ENCODE peak calls at places on chromosomes 3 and 15, in seven cellular contexts. A is astrocyte of the spinal cord, R is SHP77, I is fibroblast of lung, E is ELR, F is H9, T is SW480. D is an unnamed sample.

GRCh38 chr3:105868450-105868744 is 415 bp downstream of the CBLB start:
- DNase-seq in A (peak), R (peak), I (peak), E (peak), F (peak), T (peak), D (no peak)

GRCh38 chr15:81111510-81112375 is 22.3 kb upstream of the CFAP161 start:
- DNase-seq in A (no peak), R (no peak), I (no peak), E (no peak), F (no peak), T (no peak), D (no peak)

GRCh38 chr3:15601399-15602145 is at the start of the genes BTD and HACL1:
- DNase-seq in A (peak), R (no peak), I (peak), E (peak), F (peak), T (peak), D (no peak)

GRCh38 chr15:77992356-77993222 is 84.9 kb downstream of the TBC1D2B start:
- DNase-seq in A (no peak), R (no peak), I (no peak), E (no peak), F (no peak), T (no peak), D (no peak)

GRCh38 chr3:77169844-77170243 is 129.9 kb downstream of the ROBO2 start:
- DNase-seq in A (no peak), R (no peak), I (no peak), E (no peak), F (no peak), T (no peak), D (no peak)

GRCh38 chr15:55289011-55289572 is 521 bp downstream of the RAB27A start:
- DNase-seq in A (peak), R (peak), I (no peak), E (peak), F (peak), T (no peak), D (no peak)

GRCh38 chr3:23888617-23889228 is 28.1 kb downstream of the NKIRAS1 start:
- DNase-seq in A (peak), R (no peak), I (peak), E (peak), F (no peak), T (peak), D (no peak)

GRCh38 chr3:33317963-33318708 is 40.9 kb downstream of the FBXL2 start:
- DNase-seq in A (no peak), R (no peak), I (peak), E (no peak), F (no peak), T (no peak), D (no peak)

GRCh38 chr3:66037330-66037985 is 1.3 kb downstream of the MAGI1 start:
- DNase-seq in A (peak), R (peak), I (peak), E (peak), F (peak), T (peak), D (no peak)

GRCh38 chr3:144185291-144185690 is 213.7 kb downstream of the DIPK2A start:
- DNase-seq in A (no peak), R (no peak), I (peak), E (peak), F (no peak), T (no peak), D (no peak)

GRCh38 chr3:173098959-173099358 is 42.1 kb downstream of the SPATA16 start:
- DNase-seq in A (no peak), R (no peak), I (no peak), E (no peak), F (no peak), T (no peak), D (no peak)

GRCh38 chr3:128549283-128550112 is 56.5 kb upstream of the GATA2 start:
- DNase-seq in A (peak), R (peak), I (peak), E (peak), F (no peak), T (peak), D (no peak)

GRCh38 chr3:126134219-126134975 is 46.0 kb downstream of the ALDH1L1 start:
- DNase-seq in A (peak), R (peak), I (peak), E (peak), F (peak), T (peak), D (peak)

GRCh38 chr3:28151608-28152228 is 89.7 kb upstream of the CMC1 start:
- DNase-seq in A (no peak), R (no peak), I (no peak), E (no peak), F (no peak), T (no peak), D (no peak)

GRCh38 chr3:13822042-13822441 is 57.8 kb downstream of the WNT7A start:
- DNase-seq in A (no peak), R (no peak), I (peak), E (peak), F (no peak), T (peak), D (no peak)

D was measured in NCI-H187 treated with DMSO at 0.1 percent for 48 hours.